ENCODE peak calls at places on chromosomes 6 and 20, in seven cellular contexts. U is body of pancreas, J is left ventricle myocardium inferior, I is uterus, P is heart right ventricle, E is AG04450, T is hepatocyte. A is an unnamed sample.

GRCh38 chr6:106180208-106180607 is 94.1 kb downstream of the PRDM1 start:
- DNase-seq in U (no peak), J (no peak), I (no peak), P (no peak), E (no peak), T (no peak), A (no peak)

GRCh38 chr6:72783667-72784066 is 161.8 kb downstream of the KCNQ5 start:
- DNase-seq in U (no peak), J (no peak), I (no peak), P (no peak), E (no peak), T (no peak), A (no peak)

GRCh38 chr6:79170915-79171314 is 63.6 kb downstream of the HMGN3 start:
- DNase-seq in U (no peak), J (no peak), I (no peak), P (no peak), E (no peak), T (no peak), A (no peak)

GRCh38 chr6:122903266-122903915 is 92.6 kb upstream of the CLVS2 start:
- DNase-seq in U (no peak), J (no peak), I (no peak), P (no peak), E (no peak), T (no peak), A (no peak)

GRCh38 chr6:39137235-39137634 is 22.2 kb upstream of the SAYSD1 start:
- DNase-seq in U (peak), J (no peak), I (no peak), P (no peak), E (peak), T (peak), A (peak)

GRCh38 chr6:3403244-3404154 is 53.4 kb downstream of the SLC22A23 start:
- DNase-seq in U (peak), J (no peak), I (peak), P (no peak), E (no peak), T (peak), A (peak)

GRCh38 chr6:134539865-134540323 is 222.0 kb upstream of the SGK1 start:
- DNase-seq in U (no peak), J (no peak), I (no peak), P (no peak), E (no peak), T (no peak), A (no peak)

GRCh38 chr6:106527979-106528378 is 101.3 kb downstream of the RTN4IP1 start:
- DNase-seq in U (no peak), J (no peak), I (no peak), P (no peak), E (peak), T (no peak), A (no peak)

GRCh38 chr20:40962733-40963504 is 65.7 kb upstream of the TOP1 start:
- DNase-seq in U (peak), J (peak), I (peak), P (peak), E (no peak), T (peak), A (peak)

GRCh38 chr6:146017672-146018071 is 11.2 kb upstream of the GRM1 start:
- DNase-seq in U (no peak), J (no peak), I (no peak), P (no peak), E (no peak), T (no peak), A (no peak)

GRCh38 chr20:2237059-2237458 is 58.7 kb upstream of the TGM3 start:
- DNase-seq in U (peak), J (no peak), I (no peak), P (peak), E (peak), T (peak), A (no peak)
- TF ChIP-seq CTCF in U (no peak), J (no peak), I (no peak), P (no peak), E (no peak), T (peak), A (no peak)

DNA sequence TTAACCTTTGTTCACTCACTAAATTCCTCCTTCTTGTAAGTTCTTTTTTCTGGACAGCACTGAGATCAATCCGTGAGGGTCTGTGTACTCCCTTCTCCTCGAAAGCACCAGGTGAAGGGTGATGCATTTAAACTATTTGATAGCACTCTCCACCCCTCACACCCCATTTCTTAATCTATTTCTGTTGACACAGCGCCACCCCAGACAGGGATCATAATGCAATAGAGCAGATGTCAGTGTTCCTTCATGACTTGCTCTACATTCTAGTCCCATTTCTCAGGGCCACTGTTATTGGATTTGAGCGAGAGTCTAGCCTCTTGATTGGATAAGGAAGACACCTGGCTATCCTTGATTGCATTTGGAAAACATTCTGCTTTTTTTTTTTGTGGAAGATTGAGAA is 46.3 kb downstream of the PPP1R14C start:
- DNase-seq in U (no peak), J (no peak), I (no peak), P (no peak), E (no peak), T (no peak), A (no peak)
- TF ChIP-seq CTCF in U (no peak), J (no peak), I (no peak), P (no peak), E (no peak), T (no peak), A (no peak)

GRCh38 chr20:57387945-57388351 is 3.2 kb upstream of the RBM38 start:
- DNase-seq in U (no peak), J (no peak), I (no peak), P (no peak), E (no peak), T (no peak), A (no peak)

GRCh38 chr20:57391439-57392129 is 388 bp downstream of the RBM38 start:
- DNase-seq in U (no peak), J (no peak), I (no peak), P (no peak), E (no peak), T (peak), A (peak)

GRCh38 chr20:57388953-57389694 is 2.1 kb upstream of the RBM38 start:
- DNase-seq in U (peak), J (peak), I (peak), P (peak), E (no peak), T (peak), A (peak)

GRCh38 chr20:57390604-57391438 is at the start of gene RBM38:
- DNase-seq in U (peak), J (peak), I (peak), P (peak), E (peak), T (peak), A (peak)

GRCh38 chr20:57389695-57390603 is 1.2 kb upstream of the RBM38 start:
- DNase-seq in U (peak), J (no peak), I (peak), P (no peak), E (no peak), T (no peak), A (no peak)
- TF ChIP-seq CTCF in U (no peak), J (no peak), I (no peak), P (no peak), E (no peak), T (no peak), A (no peak)

DNA sequence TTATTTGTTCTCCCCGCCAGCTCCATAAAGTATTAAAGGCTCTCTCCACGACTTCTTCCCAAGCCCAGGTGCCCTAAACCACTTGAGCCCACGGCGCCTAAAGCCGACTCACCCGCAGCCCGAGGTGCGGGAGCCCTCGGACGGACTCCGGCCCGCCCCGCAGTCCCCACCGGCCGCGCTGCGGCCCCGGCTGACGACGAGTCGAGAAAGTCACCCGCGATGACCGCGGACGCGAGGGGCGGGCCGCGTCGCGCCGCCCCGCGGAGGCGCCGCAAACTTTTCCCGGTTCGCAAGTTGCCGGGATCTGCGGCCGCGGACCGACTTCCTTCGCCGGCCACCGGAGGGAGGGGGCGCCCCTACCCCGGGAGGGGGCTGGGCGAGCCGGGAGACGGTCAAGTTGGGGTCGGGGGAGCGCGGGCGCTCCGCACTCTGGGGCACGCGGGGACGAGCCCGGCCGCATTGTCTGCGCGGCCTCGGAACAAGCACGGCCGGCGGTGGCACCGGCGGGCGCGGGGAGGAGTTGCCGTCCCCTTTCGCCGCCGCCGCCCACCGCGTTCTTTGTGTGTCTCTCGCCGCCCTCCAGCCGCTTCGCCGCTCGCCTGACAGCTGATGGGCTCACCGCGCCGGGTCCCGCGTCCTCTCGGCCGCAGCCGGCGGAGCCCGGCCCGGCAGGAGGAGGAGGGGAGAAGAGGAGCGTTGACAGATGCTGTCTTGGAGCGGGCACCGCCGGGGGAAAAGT is 131.5 kb downstream of the OGFRL1 start:
- DNase-seq in U (peak), J (peak), I (peak), P (peak), E (no peak), T (peak), A (peak)
- TF ChIP-seq CTCF in U (peak), J (peak), I (peak), P (peak), E (no peak), T (peak), A (peak)

DNA sequence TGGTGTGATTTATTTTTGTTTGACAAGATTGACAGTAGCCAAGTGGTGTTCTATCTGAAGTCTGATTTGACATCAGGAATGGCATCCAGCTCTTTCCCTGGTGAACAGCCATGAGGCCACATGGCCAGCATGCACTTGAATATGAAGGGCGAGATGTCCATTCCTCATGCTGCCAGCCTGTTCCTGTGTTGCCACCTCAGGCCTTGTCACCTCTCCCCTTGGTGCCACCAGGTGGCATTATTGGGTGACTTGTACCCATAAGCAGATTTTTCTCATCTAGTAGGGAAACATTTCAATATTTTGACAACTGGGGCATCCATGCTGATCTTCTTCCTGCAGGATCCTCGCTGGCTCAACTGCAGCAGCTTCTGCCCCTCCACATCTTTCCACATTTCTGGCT is 199.1 kb downstream of the ERMARD start:
- DNase-seq in U (peak), J (no peak), I (no peak), P (no peak), E (no peak), T (no peak), A (no peak)
- TF ChIP-seq CTCF in U (peak), J (peak), I (no peak), P (peak), E (no peak), T (no peak), A (no peak)

GRCh38 chr6:151390276-151391020 is 911 bp downstream of the ZBTB2 start:
- DNase-seq in U (peak), J (peak), I (peak), P (peak), E (peak), T (peak), A (peak)
- TF ChIP-seq CTCF in U (no peak), J (peak), I (peak), P (no peak), E (no peak), T (no peak), A (no peak)

DNA sequence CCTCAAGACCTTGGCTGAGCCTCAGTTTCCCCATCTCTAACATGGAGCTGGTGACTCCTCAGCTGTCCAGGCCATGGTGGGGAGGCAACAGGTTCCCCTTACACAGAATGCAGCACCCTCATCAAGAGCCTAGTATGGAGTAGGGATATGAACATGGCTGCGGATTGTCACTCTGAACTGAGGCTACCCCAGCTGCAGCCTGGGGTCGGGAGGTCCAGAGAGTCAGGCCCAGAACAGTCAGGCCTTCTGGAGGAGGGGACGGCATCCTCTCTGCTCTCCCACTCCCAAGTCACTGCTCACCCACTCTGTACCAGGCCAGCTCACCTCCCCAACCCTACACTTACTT is 1.4 kb upstream of the FOXS1 start:
- DNase-seq in U (no peak), J (no peak), I (no peak), P (no peak), E (no peak), T (no peak), A (no peak)
- TF ChIP-seq CTCF in U (no peak), J (peak), I (no peak), P (no peak), E (no peak), T (no peak), A (no peak)

DNA sequence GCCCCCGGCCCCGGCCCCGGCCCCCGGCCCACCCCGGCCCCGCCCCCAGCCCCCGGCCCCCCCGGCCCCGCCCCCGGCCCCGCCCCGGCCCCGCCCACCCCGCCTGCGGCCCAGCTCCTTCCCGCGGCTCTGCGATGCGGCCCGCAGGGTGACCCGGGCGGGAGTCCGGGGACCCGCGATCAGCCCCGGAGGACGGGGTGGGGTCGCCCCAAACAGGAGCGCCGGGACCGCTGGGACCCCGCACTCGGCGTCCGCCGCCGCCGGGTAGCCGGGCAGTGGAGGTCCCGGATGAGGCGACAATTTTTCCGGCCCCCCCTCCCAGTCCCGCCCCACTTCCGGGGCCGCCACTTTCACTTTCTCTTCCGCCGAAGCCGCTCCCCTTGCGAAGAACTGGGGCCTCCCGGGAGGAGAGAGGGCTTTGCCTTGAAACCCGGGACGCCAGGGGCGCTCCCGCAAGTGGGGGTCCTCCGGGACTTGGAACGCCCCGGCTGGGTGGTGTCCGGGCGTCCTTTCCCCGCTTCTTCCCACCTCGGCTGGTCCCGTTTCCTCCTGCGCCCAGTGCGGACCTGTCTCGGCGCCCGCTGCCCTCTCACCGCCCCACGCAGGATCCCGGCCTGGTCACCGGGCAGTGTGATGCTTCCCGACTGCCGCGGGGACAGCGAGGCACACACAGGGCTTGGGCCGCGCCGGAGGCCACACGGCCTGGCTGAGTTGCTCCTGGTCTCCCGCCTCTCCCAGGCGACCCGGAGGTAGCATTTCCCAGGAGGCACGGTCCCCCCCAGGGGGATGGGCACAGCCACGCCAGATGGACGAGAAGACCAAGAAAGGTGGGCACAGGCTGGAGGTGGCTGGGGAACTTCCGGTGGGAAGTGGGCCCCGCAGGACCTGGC is at the start of gene RBCK1:
- DNase-seq in U (peak), J (peak), I (peak), P (peak), E (peak), T (peak), A (peak)
- TF ChIP-seq CTCF in U (no peak), J (no peak), I (no peak), P (no peak), E (peak), T (no peak), A (no peak)

GRCh38 chr20:2873010-2873746 is at the start of gene PTPRA:
- DNase-seq in U (peak), J (peak), I (peak), P (peak), E (peak), T (peak), A (peak)

GRCh38 chr20:2871555-2872303 is 1.6 kb upstream of the PTPRA start:
- DNase-seq in U (no peak), J (no peak), I (no peak), P (no peak), E (no peak), T (no peak), A (no peak)

GRCh38 chr20:2871111-2871465 is 2.2 kb upstream of the PTPRA start:
- DNase-seq in U (no peak), J (no peak), I (no peak), P (no peak), E (no peak), T (no peak), A (no peak)

GRCh38 chr20:2873747-2874041 is 413 bp downstream of the PTPRA start:
- DNase-seq in U (peak), J (peak), I (peak), P (peak), E (no peak), T (peak), A (peak)

DNA sequence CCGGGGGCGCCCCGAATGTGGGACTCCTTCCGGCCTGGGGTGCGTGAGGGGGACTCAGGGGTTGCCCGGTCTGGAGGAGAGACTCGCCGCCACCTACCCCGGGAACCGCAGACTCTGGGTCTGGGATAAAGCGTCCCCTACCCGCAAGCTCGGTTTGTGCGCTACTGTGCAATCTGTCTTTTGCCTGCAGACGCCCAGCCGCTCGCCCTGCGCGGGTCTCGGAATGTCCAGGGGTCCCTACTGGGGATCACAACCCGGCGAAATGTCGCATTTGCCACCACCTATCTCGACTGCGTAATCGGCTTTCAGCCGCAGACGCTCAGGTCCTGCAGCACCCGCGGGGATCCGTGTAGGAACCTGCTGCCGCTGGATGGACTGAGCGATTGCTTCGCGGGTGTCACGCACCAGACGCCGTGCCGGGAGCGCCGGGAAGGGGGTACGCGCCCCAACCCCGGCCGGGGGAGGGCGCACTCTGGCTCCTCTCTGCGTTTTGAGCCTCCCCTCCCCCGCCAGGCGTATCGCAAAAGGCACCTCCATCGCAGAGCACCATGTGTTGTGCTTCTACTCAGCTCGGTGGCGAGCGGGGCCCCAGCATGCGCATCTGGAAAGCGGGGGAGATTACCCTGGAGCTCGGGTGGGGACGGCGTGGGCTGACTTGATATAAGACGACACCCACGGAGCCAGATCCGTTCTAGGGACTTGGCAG is 824 bp upstream of the PTPRA start:
- DNase-seq in U (peak), J (peak), I (peak), P (peak), E (no peak), T (peak), A (peak)
- TF ChIP-seq CTCF in U (peak), J (no peak), I (no peak), P (no peak), E (peak), T (peak), A (peak)

A was measured in progenitor cell of endocrine pancreas.